ENCODE peak calls at places on chromosomes 4 and X, in nine cellular contexts. O is GM23248; Z is endothelial cell of umbilical vein; W is HCT116; Q is sigmoid colon; R is aorta; V is heart right ventricle; I is small intestine; M is CD4-positive, alpha-beta memory T cell. H is an unnamed sample.

GRCh38 chr4:145041378-145041777 is 56.6 kb downstream of the ANAPC10 start:
- DNase-seq in O (no peak), Z (no peak), W (no peak), Q (no peak), R (no peak), V (no peak), I (no peak), M (no peak), H (no peak)

GRCh38 chrX:31136144-31136572 is 64.3 kb upstream of the FTHL17 start:
- DNase-seq in O (no peak), Z (no peak), W (no peak), Q (no peak), R (no peak), V (no peak), I (no peak), M (peak), H (no peak)

GRCh38 chrX:139126493-139126892 is 404.0 kb upstream of the F9 start:
- DNase-seq in O (peak), Z (no peak), W (no peak), Q (no peak), R (no peak), V (no peak), I (peak), M (no peak), H (no peak)

GRCh38 chrX:40097492-40098263 is at the start of gene BCOR:
- DNase-seq in O (peak), Z (peak), W (no peak), Q (peak), R (peak), V (peak), I (peak), M (peak), H (no peak)

GRCh38 chr4:151100517-151100916 is 1.1 kb downstream of the RPS3A start:
- DNase-seq in O (no peak), Z (peak), W (no peak), Q (no peak), R (no peak), V (no peak), I (no peak), M (no peak), H (no peak)

GRCh38 chr4:26223160-26223559 is 97.7 kb upstream of the RBPJ start:
- DNase-seq in O (peak), Z (no peak), W (no peak), Q (no peak), R (no peak), V (no peak), I (no peak), M (no peak), H (peak)

GRCh38 chr4:150514709-150515108 is 67.2 kb upstream of the MAB21L2 start:
- DNase-seq in O (no peak), Z (no peak), W (no peak), Q (no peak), R (no peak), V (no peak), I (no peak), M (no peak), H (no peak)

GRCh38 chrX:47802589-47802988 is 34.1 kb upstream of the ZNF81 start:
- DNase-seq in O (peak), Z (no peak), W (no peak), Q (no peak), R (no peak), V (no peak), I (no peak), M (no peak), H (no peak)

GRCh38 chrX:18465051-18465450 is 39.6 kb downstream of the CDKL5 start:
- DNase-seq in O (no peak), Z (no peak), W (no peak), Q (no peak), R (no peak), V (no peak), I (no peak), M (no peak), H (no peak)

GRCh38 chrX:39619182-39620009 is 478.4 kb downstream of the BCOR start:
- DNase-seq in O (no peak), Z (peak), W (no peak), Q (no peak), R (no peak), V (no peak), I (peak), M (no peak), H (no peak)

GRCh38 chrX:31609130-31609529 is 537.3 kb upstream of the FTHL17 start:
- DNase-seq in O (peak), Z (peak), W (no peak), Q (no peak), R (no peak), V (no peak), I (no peak), M (no peak), H (peak)

GRCh38 chr4:76459291-76459723 is 24.3 kb downstream of the SHROOM3 start:
- DNase-seq in O (peak), Z (peak), W (peak), Q (no peak), R (no peak), V (no peak), I (no peak), M (no peak), H (no peak)

GRCh38 chrX:12648995-12649394 is 142.2 kb upstream of the PRPS2 start:
- DNase-seq in O (no peak), Z (no peak), W (no peak), Q (no peak), R (no peak), V (no peak), I (no peak), M (no peak), H (no peak)

GRCh38 chr4:81807927-81808672 is 336.4 kb upstream of the RASGEF1B start:
- DNase-seq in O (no peak), Z (no peak), W (no peak), Q (no peak), R (no peak), V (no peak), I (peak), M (no peak), H (no peak)

GRCh38 chr4:48141048-48141447 is 7.0 kb upstream of the TXK start:
- DNase-seq in O (peak), Z (peak), W (no peak), Q (no peak), R (no peak), V (no peak), I (peak), M (peak), H (no peak)

GRCh38 chr4:87835732-87836131 is 3.0 kb downstream of the MEPE start:
- DNase-seq in O (no peak), Z (no peak), W (no peak), Q (no peak), R (no peak), V (no peak), I (no peak), M (no peak), H (no peak)

DNA sequence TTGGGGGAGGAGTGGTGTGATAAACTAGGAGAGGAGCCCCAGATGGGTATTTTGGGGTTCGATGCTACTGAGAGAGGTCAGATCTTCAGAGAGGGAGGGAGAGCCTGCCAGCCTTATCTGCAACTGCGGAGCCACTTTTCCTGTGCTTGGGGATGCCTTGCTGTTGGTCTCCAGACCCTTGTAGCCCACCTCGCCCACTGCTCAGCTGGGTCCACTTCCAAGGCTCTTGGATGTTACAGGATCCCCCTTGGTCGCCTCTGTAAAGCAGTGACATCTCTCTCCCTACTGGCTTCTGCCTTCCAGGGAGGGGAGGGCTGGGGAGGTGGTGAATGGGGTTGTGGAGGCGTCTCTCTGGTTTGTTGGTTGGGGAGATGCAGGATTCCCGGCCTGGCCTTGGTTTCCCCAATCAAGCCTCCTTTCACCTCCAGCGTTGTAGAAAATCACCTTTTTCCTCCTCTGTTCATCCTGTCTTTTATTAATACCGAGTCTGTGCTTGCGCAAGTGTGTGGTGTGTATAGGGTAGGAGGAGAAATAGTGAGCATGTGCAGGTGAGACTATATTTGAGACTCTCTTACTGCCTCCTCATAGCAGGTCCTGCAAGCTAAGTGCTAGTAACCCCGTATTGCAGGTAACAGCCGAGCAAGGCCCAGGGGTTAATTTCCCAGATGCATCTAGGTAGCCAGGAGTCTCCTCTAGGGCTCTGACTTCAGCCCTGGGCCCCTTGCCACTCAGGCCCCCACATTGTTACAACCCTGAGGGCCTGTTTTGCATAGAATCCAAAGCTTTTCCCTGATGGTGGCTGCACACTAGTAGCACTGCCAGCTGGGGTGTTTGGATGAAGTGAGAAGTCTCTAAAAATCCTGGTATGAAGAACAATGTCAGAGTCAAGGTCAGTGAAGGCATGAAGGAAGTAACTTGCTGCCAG is 337.5 kb downstream of the ARHGAP10 start:
- DNase-seq in O (no peak), Z (no peak), W (no peak), Q (no peak), R (no peak), V (no peak), I (no peak), M (no peak), H (no peak)
- H3K27ac ChIP-seq in O (no peak), Z (no peak), W (no peak), Q (no peak), R (no peak), V (peak), I (no peak), M (no peak), H (no peak)

GRCh38 chr4:37991623-37992410 is 31.6 kb downstream of the PTTG2 start:
- DNase-seq in O (no peak), Z (no peak), W (no peak), Q (no peak), R (no peak), V (no peak), I (no peak), M (no peak), H (no peak)
- H3K27ac ChIP-seq in O (no peak), Z (no peak), W (no peak), Q (peak), R (peak), V (peak), I (no peak), M (no peak), H (no peak)

DNA sequence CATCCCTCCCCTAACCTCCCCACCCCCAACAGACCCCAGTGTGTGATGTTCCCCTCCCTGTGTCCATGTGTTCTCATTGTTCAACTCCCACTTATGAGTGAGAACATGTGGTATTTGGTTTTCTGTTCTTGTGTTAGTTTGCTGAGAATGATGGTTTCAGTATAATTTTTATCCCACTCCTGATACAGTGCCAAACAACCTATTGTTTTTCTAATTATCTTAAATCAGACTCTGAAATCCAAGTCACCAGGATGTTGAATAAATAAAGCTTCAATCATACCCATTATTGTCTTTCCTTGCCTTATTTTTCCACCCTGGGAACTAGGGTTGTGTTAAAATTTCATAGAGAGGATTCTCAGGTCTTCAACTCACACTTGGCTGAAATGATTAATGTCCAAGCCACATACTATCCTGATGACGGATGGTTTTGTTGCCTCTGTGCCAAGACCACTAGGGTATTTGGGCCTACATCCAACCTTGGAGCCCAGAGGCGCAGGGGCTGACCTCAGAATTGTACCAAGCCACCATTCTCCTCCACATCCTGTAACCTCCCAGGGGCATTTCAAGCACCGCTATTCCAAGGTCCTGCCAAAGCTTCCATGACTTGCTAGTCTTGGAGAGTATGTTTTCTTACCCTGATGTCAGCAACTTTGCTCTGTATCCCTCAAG is 332.4 kb downstream of the ARHGAP24 start:
- DNase-seq in O (peak), Z (peak), W (no peak), Q (no peak), R (peak), V (peak), I (no peak), M (no peak), H (no peak)
- H3K27ac ChIP-seq in O (peak), Z (peak), W (no peak), Q (no peak), R (peak), V (peak), I (no peak), M (no peak), H (no peak)

GRCh38 chrX:43682726-43683125 is 26.6 kb downstream of the MAOA start:
- DNase-seq in O (no peak), Z (no peak), W (no peak), Q (no peak), R (no peak), V (no peak), I (no peak), M (no peak), H (peak)

GRCh38 chrX:43693602-43694406 is 37.7 kb downstream of the MAOA start:
- DNase-seq in O (no peak), Z (peak), W (no peak), Q (no peak), R (no peak), V (no peak), I (no peak), M (no peak), H (no peak)

GRCh38 chrX:43685221-43685620 is 29.1 kb downstream of the MAOA start:
- DNase-seq in O (no peak), Z (no peak), W (no peak), Q (no peak), R (no peak), V (no peak), I (no peak), M (no peak), H (no peak)

DNA sequence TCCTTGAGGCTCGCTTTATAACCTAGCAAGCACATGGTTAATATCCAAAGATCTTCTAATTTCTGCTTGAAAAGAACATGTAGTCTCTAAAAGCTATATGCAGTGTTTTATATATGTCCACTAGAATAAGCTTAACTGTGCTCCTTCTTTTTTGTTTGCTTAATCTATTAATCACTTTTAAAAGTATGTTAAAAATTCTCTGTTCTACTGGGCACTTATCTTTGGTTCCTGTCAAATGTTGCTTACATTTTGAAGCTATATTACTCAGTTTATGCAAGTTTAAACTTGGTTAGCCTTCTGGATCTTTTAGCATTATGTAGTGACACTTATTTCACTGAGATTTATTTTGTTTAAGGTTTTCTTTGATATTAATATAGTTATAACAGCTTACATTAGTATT is 32.5 kb downstream of the MAOA start:
- DNase-seq in O (no peak), Z (no peak), W (no peak), Q (no peak), R (no peak), V (no peak), I (no peak), M (no peak), H (no peak)
- H3K27ac ChIP-seq in O (no peak), Z (no peak), W (no peak), Q (no peak), R (no peak), V (no peak), I (no peak), M (no peak), H (peak)

GRCh38 chrX:57286507-57287251 is at the start of gene FAAH2:
- DNase-seq in O (no peak), Z (peak), W (peak), Q (no peak), R (no peak), V (no peak), I (peak), M (peak), H (peak)
- H3K27ac ChIP-seq in O (no peak), Z (no peak), W (peak), Q (no peak), R (no peak), V (no peak), I (peak), M (peak), H (peak)

GRCh38 chr4:5774416-5775056 is 63.5 kb downstream of the EVC start:
- DNase-seq in O (no peak), Z (no peak), W (no peak), Q (peak), R (no peak), V (no peak), I (no peak), M (no peak), H (no peak)

GRCh38 chr4:5776510-5776909 is 65.5 kb downstream of the EVC start:
- DNase-seq in O (no peak), Z (no peak), W (no peak), Q (no peak), R (no peak), V (no peak), I (no peak), M (no peak), H (no peak)

GRCh38 chr4:5773271-5773555 is 62.2 kb downstream of the EVC start:
- DNase-seq in O (peak), Z (no peak), W (no peak), Q (peak), R (no peak), V (no peak), I (no peak), M (no peak), H (peak)

GRCh38 chr4:5770051-5770450 is 59.0 kb downstream of the EVC start:
- DNase-seq in O (no peak), Z (no peak), W (no peak), Q (peak), R (no peak), V (no peak), I (no peak), M (no peak), H (no peak)

DNA sequence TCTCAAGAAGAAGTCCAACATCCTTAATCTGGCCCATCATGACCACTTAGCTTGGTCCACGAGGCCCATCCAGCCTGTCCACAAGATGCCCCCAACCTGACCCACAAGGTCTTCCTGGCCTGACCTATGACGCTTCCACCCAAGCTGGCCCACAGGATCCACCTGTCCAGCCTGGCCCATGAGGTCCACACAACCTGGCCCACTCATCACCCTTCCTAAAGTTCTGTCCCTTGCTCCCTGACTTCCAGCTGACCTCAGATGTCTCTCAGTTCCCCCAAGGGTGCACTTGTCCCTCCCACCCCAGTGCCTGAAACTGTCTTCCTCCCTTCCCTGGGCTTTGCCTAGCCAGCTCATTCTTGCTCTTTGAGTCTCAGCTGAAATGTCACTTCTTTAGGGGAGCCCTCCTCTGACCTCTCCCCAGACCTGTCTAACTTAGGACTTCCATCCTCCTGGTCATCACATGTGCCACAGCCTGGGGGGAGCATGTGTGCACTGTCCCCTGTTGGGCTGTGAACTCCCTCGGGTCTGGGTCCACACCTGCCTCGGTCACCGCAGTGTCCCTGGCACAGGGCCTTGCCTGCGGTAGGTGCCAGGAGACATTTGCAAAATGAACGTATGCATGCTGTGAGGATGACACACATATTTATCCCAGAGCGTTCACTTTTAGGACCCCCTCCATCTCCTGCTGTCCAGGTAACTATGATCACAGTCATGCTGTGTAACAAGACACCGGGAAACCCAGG is 61.7 kb downstream of the EVC start:
- DNase-seq in O (no peak), Z (no peak), W (no peak), Q (peak), R (no peak), V (no peak), I (no peak), M (no peak), H (no peak)
- H3K27ac ChIP-seq in O (peak), Z (no peak), W (no peak), Q (no peak), R (no peak), V (no peak), I (no peak), M (no peak), H (peak)

GRCh38 chr4:147727476-147728028 is 4.3 kb upstream of the ARHGAP10 start:
- DNase-seq in O (peak), Z (no peak), W (no peak), Q (no peak), R (no peak), V (no peak), I (no peak), M (no peak), H (no peak)
- H3K27ac ChIP-seq in O (no peak), Z (no peak), W (no peak), Q (no peak), R (no peak), V (no peak), I (no peak), M (no peak), H (no peak)

GRCh38 chr4:158775091-158775651 is 6.3 kb downstream of the FNIP2 start:
- DNase-seq in O (peak), Z (peak), W (no peak), Q (no peak), R (no peak), V (no peak), I (peak), M (no peak), H (no peak)
- H3K27ac ChIP-seq in O (peak), Z (peak), W (no peak), Q (peak), R (peak), V (peak), I (no peak), M (no peak), H (peak)

H was measured in epithelial cell of prostate.